ENCODE peak calls at places on chromosome 3, in four cellular contexts. One of them, this sample, is unnamed.

GRCh38 chr3:110180733-110181132 is 843.4 kb upstream of the DPPA4 start:
- DNase-seq in H1: no peak
- DNase-seq in A549: no peak
- DNase-seq in K562: no peak
- DNase-seq in this sample: no peak

GRCh38 chr3:66693461-66693912 is 192.7 kb upstream of the LRIG1 start:
- DNase-seq in H1: no peak
- DNase-seq in A549: no peak
- DNase-seq in K562: no peak
- DNase-seq in this sample: no peak

GRCh38 chr3:57624801-57625200 is 27.7 kb upstream of the ARF4 start:
- DNase-seq in H1: no peak
- DNase-seq in A549: no peak
- DNase-seq in K562: no peak
- DNase-seq in this sample: no peak

GRCh38 chr3:129481783-129482332 is 41.8 kb downstream of the IFT122 start:
- DNase-seq in H1: no peak
- DNase-seq in A549: no peak
- DNase-seq in K562: peak; percentile 22
- DNase-seq in this sample: peak; percentile 17

GRCh38 chr3:13283877-13284264 is 136.3 kb downstream of the NUP210 start:
- DNase-seq in H1: no peak
- DNase-seq in A549: no peak
- DNase-seq in K562: no peak
- DNase-seq in this sample: no peak

GRCh38 chr3:144053121-144053520 is 81.5 kb downstream of the DIPK2A start:
- DNase-seq in H1: no peak
- DNase-seq in A549: no peak
- DNase-seq in K562: no peak
- DNase-seq in this sample: no peak

GRCh38 chr3:151011427-151011826 is 38.9 kb upstream of the CLRN1 start:
- DNase-seq in H1: no peak
- DNase-seq in A549: no peak
- DNase-seq in K562: no peak
- DNase-seq in this sample: peak; percentile 62

GRCh38 chr3:14876942-14877341 is 58.2 kb downstream of the FGD5 start:
- DNase-seq in H1: no peak
- DNase-seq in A549: peak; percentile 35
- DNase-seq in K562: no peak
- DNase-seq in this sample: peak; percentile 83

GRCh38 chr3:141114816-141115458 is 63.8 kb downstream of the SPSB4 start:
- DNase-seq in H1: peak; percentile 65
- DNase-seq in A549: peak; percentile 38
- DNase-seq in K562: peak; percentile 50
- DNase-seq in this sample: no peak

GRCh38 chr3:48695113-48695753 is 9.5 kb upstream of the NCKIPSD start:
- DNase-seq in H1: peak; percentile 82
- DNase-seq in A549: no peak
- DNase-seq in K562: peak; percentile 25
- DNase-seq in this sample: peak; percentile 57

GRCh38 chr3:123660900-123661299 is 76.0 kb upstream of the HACD2 start:
- DNase-seq in H1: no peak
- DNase-seq in A549: no peak
- DNase-seq in K562: no peak
- DNase-seq in this sample: peak; percentile 89

GRCh38 chr3:155444771-155445170 is 151.3 kb upstream of the STRIT1 start:
- DNase-seq in H1: no peak
- DNase-seq in A549: no peak
- DNase-seq in K562: no peak
- DNase-seq in this sample: no peak

GRCh38 chr3:32733631-32734229 is 48.7 kb downstream of the CNOT10 start:
- DNase-seq in H1: no peak
- DNase-seq in A549: peak; percentile 42
- DNase-seq in K562: peak; percentile 26
- DNase-seq in this sample: peak; percentile 54

GRCh38 chr3:100269410-100270217 is 8.8 kb downstream of the TBC1D23 start:
- DNase-seq in H1: no peak
- DNase-seq in A549: no peak
- DNase-seq in K562: no peak
- DNase-seq in this sample: peak; percentile 34

GRCh38 chr3:113685956-113686721 is 10.3 kb downstream of the USF3 start:
- DNase-seq in H1: no peak
- DNase-seq in A549: no peak
- DNase-seq in K562: no peak
- DNase-seq in this sample: no peak

GRCh38 chr3:58544546-58544945 is 7.6 kb upstream of the ACOX2 start:
- DNase-seq in H1: no peak
- DNase-seq in A549: no peak
- DNase-seq in K562: no peak
- DNase-seq in this sample: no peak

GRCh38 chr3:52521488-52521824 is 12.2 kb downstream of the NT5DC2 start:
- DNase-seq in H1: no peak
- DNase-seq in A549: no peak
- DNase-seq in K562: no peak
- DNase-seq in this sample: no peak

GRCh38 chr3:46209053-46209452 is 940 bp upstream of the CCR1 start:
- DNase-seq in H1: no peak
- DNase-seq in A549: no peak
- DNase-seq in K562: no peak
- DNase-seq in this sample: no peak

GRCh38 chr3:72932416-72932815 is 44.6 kb downstream of the GXYLT2 start:
- DNase-seq in H1: no peak
- DNase-seq in A549: no peak
- DNase-seq in K562: no peak
- DNase-seq in this sample: no peak

GRCh38 chr3:178971614-178972013 is 100.0 kb downstream of the ZMAT3 start:
- DNase-seq in H1: no peak
- DNase-seq in A549: no peak
- DNase-seq in K562: no peak
- DNase-seq in this sample: no peak

GRCh38 chr3:84946240-84946639 is 12.5 kb upstream of the CADM2 start:
- DNase-seq in H1: no peak
- DNase-seq in A549: no peak
- DNase-seq in K562: no peak
- DNase-seq in this sample: no peak

GRCh38 chr3:181629029-181629428 is 82.7 kb upstream of the SOX2 start:
- DNase-seq in H1: no peak
- DNase-seq in A549: no peak
- DNase-seq in K562: no peak
- DNase-seq in this sample: peak; percentile 73

GRCh38 chr3:183120538-183121215 is 21.4 kb upstream of the MCCC1 start:
- DNase-seq in H1: no peak
- DNase-seq in A549: no peak
- DNase-seq in K562: no peak
- DNase-seq in this sample: no peak

GRCh38 chr3:8712045-8712870 is 21.3 kb upstream of the CAV3 start:
- DNase-seq in H1: no peak
- DNase-seq in A549: no peak
- DNase-seq in K562: no peak
- DNase-seq in this sample: no peak

GRCh38 chr3:57596495-57597239 is 477 bp downstream of the ARF4 start:
- DNase-seq in H1: peak; percentile 65
- DNase-seq in A549: peak; percentile 33
- DNase-seq in K562: peak; percentile 34
- DNase-seq in this sample: peak; percentile 79

GRCh38 chr3:179098388-179099077 is 26.9 kb upstream of the ZMAT3 start:
- DNase-seq in H1: no peak
- DNase-seq in A549: no peak
- DNase-seq in K562: peak; percentile 24
- DNase-seq in this sample: no peak

GRCh38 chr3:153026026-153026425 is 136.0 kb upstream of the RAP2B start:
- DNase-seq in H1: no peak
- DNase-seq in A549: peak; percentile 31
- DNase-seq in K562: no peak
- DNase-seq in this sample: peak; percentile 53

GRCh38 chr3:140198242-140198641 is 263.3 kb downstream of the CLSTN2 start:
- DNase-seq in H1: no peak
- DNase-seq in A549: no peak
- DNase-seq in K562: no peak
- DNase-seq in this sample: no peak

GRCh38 chr3:14134291-14134690 is 9.4 kb downstream of the TMEM43 start:
- DNase-seq in H1: no peak
- DNase-seq in A549: no peak
- DNase-seq in K562: no peak
- DNase-seq in this sample: no peak

GRCh38 chr3:173109143-173109542 is 31.9 kb downstream of the SPATA16 start:
- DNase-seq in H1: no peak
- DNase-seq in A549: no peak
- DNase-seq in K562: no peak
- DNase-seq in this sample: no peak

GRCh38 chr3:125401402-125401801 is 26.3 kb upstream of the ZNF148 start:
- DNase-seq in H1: no peak
- DNase-seq in A549: no peak
- DNase-seq in K562: no peak
- DNase-seq in this sample: no peak

GRCh38 chr3:165523801-165524200 is 313.4 kb downstream of the BCHE start:
- DNase-seq in H1: no peak
- DNase-seq in A549: no peak
- DNase-seq in K562: no peak
- DNase-seq in this sample: no peak

GRCh38 chr3:46875560-46875959 is 2.0 kb upstream of the PTH1R start:
- DNase-seq in H1: no peak
- DNase-seq in A549: no peak
- DNase-seq in K562: no peak
- DNase-seq in this sample: no peak

GRCh38 chr3:158213461-158213860 is 103.6 kb downstream of the RSRC1 start:
- DNase-seq in H1: no peak
- DNase-seq in A549: no peak
- DNase-seq in K562: no peak
- DNase-seq in this sample: no peak

GRCh38 chr3:165549665-165550064 is 287.6 kb downstream of the BCHE start:
- DNase-seq in H1: no peak
- DNase-seq in A549: no peak
- DNase-seq in K562: no peak
- DNase-seq in this sample: no peak

GRCh38 chr3:146899171-146899570 is 294.0 kb upstream of the PLSCR5 start:
- DNase-seq in H1: no peak
- DNase-seq in A549: no peak
- DNase-seq in K562: no peak
- DNase-seq in this sample: peak; percentile 80

GRCh38 chr3:18898911-18899310 is 249.4 kb upstream of the KCNH8 start:
- DNase-seq in H1: no peak
- DNase-seq in A549: no peak
- DNase-seq in K562: no peak
- DNase-seq in this sample: no peak

GRCh38 chr3:13548696-13549512 is at the start of gene FBLN2:
- DNase-seq in H1: peak; percentile 86
- DNase-seq in A549: no peak
- DNase-seq in K562: peak; percentile 100
- DNase-seq in this sample: no peak

GRCh38 chr3:11150256-11150655 is 4.0 kb upstream of the HRH1 start:
- DNase-seq in H1: no peak
- DNase-seq in A549: no peak
- DNase-seq in K562: no peak
- DNase-seq in this sample: no peak
- TF ChIP-seq MAX in H1: no peak
- TF ChIP-seq MAX in A549: no peak
- TF ChIP-seq MAX in K562: no peak
- TF ChIP-seq MAX in this sample: no peak

GRCh38 chr3:192850501-192850981 is 67.1 kb downstream of the MB21D2 start:
- DNase-seq in H1: no peak
- DNase-seq in A549: no peak
- DNase-seq in K562: no peak
- DNase-seq in this sample: peak; percentile 47
- TF ChIP-seq MAX in H1: no peak
- TF ChIP-seq MAX in A549: no peak
- TF ChIP-seq MAX in K562: no peak
- TF ChIP-seq MAX in this sample: no peak

DNA sequence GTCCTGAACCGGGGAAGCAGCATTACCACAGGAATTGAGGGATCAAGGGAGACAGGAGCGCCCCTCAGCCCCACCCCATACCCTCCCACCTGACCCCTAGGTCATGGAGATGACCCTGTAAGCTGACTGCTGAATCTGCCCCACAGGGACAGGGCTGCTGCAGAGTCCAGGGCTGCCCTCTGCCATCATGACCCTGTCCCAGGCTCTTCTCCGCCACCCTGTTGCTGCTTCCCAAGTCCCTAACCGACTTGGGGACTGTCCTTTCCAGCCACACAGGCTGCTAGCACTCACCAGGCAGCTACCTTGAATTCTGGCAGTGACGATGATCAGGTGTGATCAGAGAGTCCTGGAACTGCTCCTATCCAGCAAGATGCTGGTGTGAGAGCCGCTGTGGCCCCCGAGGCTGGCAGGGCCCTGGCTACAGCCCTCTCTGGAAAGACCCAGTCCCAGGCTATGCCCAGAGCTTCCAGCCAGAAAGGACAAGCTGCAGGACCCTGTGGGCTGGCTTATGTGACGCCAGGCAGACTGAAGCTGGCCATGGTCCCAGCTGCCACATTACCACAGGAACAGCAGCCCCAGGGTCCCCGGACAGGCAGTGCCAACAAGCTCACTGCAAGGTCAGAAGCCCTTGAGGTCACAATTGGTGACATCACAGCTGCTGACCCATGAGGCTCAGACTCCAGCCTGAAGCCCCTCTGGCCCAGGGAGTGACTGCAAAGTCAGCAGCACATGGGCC is at the start of gene C3orf22:
- DNase-seq in H1: peak; percentile 41
- DNase-seq in A549: no peak
- DNase-seq in K562: no peak
- DNase-seq in this sample: no peak
- TF ChIP-seq MAX in H1: no peak
- TF ChIP-seq MAX in A549: no peak
- TF ChIP-seq MAX in K562: no peak
- TF ChIP-seq MAX in this sample: no peak

DNA sequence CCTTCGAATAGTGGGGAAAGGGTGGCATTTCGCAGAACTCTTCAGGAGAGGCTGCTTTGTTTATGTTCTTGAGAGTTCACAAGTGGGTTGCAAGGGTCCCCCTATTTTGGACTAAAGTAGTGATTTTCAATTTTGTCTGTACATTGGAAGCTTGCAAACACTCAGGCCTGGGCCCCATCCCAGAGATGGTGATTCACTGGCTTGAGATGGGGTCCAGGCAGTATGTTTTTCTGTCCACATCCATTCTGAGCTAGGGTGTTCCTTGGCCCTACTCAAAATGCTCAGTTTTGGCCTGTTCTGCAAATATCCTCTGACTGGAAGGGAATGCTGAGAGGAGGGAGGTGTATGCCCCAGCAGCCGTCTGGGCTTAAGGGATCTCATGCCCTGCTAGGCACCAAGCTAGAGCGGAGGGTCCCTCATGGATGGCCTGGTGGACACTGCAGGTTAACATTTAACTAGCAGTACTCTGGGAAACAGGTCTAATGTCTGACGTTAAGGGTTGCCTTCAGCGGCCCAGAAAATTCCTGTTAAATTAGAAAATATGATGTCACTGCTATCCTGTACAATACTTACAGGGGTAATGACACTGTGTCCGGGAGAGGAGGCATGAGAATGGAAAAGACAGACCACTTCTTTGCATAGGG is 181.4 kb downstream of the OPA1 start:
- DNase-seq in H1: peak; percentile 28
- DNase-seq in A549: no peak
- DNase-seq in K562: no peak
- DNase-seq in this sample: no peak
- TF ChIP-seq MAX in H1: no peak
- TF ChIP-seq MAX in A549: no peak
- TF ChIP-seq MAX in K562: no peak
- TF ChIP-seq MAX in this sample: no peak